ENCODE peak calls at places on chromosome X, in nine cellular contexts. B is HepG2, L is brain microvascular endothelial cell, I is cardiac muscle cell, J is AG04450, G is uterus, M is adrenal gland, U is fibroblast of lung, O is GM23248. T is an unnamed sample.

GRCh38 chrX:3550160-3550765 is 163.2 kb downstream of the PRKX start:
- DNase-seq in B (no peak), L (no peak), I (peak; percentile 32), J (no peak), G (no peak), M (peak; percentile 22), U (peak; percentile 1), O (peak; percentile 63), T (no peak)

GRCh38 chrX:101977091-101977490 is 45.3 kb upstream of the ZMAT1 start:
- DNase-seq in B (no peak), L (no peak), I (no peak), J (no peak), G (no peak), M (no peak), U (no peak), O (peak; percentile 2), T (no peak)

GRCh38 chrX:96987228-96987627 is 103.5 kb downstream of the RPA4 start:
- DNase-seq in B (no peak), L (peak; percentile 7), I (peak; percentile 30), J (no peak), G (no peak), M (no peak), U (peak; percentile 49), O (peak; percentile 26), T (no peak)

GRCh38 chrX:98111684-98112083 is 1228.0 kb downstream of the RPA4 start:
- DNase-seq in B (no peak), L (no peak), I (no peak), J (no peak), G (no peak), M (no peak), U (no peak), O (no peak), T (peak; percentile 1)

GRCh38 chrX:123237271-123237670 is 53.2 kb downstream of the GRIA3 start:
- DNase-seq in B (no peak), L (no peak), I (no peak), J (no peak), G (no peak), M (no peak), U (no peak), O (no peak), T (no peak)

GRCh38 chrX:132165651-132166050 is 37.8 kb upstream of the FRMD7 start:
- DNase-seq in B (no peak), L (no peak), I (no peak), J (no peak), G (no peak), M (no peak), U (peak; percentile 0), O (peak; percentile 2), T (peak; percentile 57)

GRCh38 chrX:124226129-124226528 is 106.3 kb upstream of the TEX13D start:
- DNase-seq in B (no peak), L (no peak), I (no peak), J (no peak), G (no peak), M (no peak), U (no peak), O (peak; percentile 33), T (peak; percentile 20)

GRCh38 chrX:153935326-153935851 is 552 bp upstream of the NAA10 start:
- DNase-seq in B (no peak), L (no peak), I (no peak), J (no peak), G (no peak), M (no peak), U (no peak), O (no peak), T (no peak)

GRCh38 chrX:9293051-9293496 is 171.8 kb upstream of the TBL1X start:
- DNase-seq in B (no peak), L (no peak), I (no peak), J (no peak), G (no peak), M (no peak), U (no peak), O (no peak), T (no peak)

GRCh38 chrX:53795583-53795982 is 109.1 kb upstream of the HUWE1 start:
- DNase-seq in B (no peak), L (peak; percentile 6), I (peak; percentile 34), J (no peak), G (no peak), M (no peak), U (peak; percentile 12), O (peak; percentile 10), T (no peak)

GRCh38 chrX:37813570-37813969 is 33.7 kb downstream of the CYBB start:
- DNase-seq in B (no peak), L (no peak), I (no peak), J (no peak), G (no peak), M (no peak), U (no peak), O (no peak), T (no peak)

GRCh38 chrX:136810493-136810892 is 29.8 kb upstream of the ARHGEF6 start:
- DNase-seq in B (no peak), L (no peak), I (no peak), J (no peak), G (no peak), M (no peak), U (no peak), O (no peak), T (no peak)

GRCh38 chrX:21700289-21700688 is 42.2 kb upstream of the KLHL34 start:
- DNase-seq in B (no peak), L (no peak), I (no peak), J (no peak), G (no peak), M (no peak), U (no peak), O (no peak), T (no peak)

GRCh38 chrX:105821471-105822081 is 763 bp upstream of the NRK start:
- DNase-seq in B (no peak), L (peak; percentile 17), I (peak; percentile 50), J (peak; percentile 4), G (no peak), M (peak; percentile 23), U (peak; percentile 54), O (no peak), T (peak; percentile 63)

GRCh38 chrX:137363559-137363958 is 202.4 kb upstream of the ZIC3 start:
- DNase-seq in B (no peak), L (no peak), I (no peak), J (no peak), G (no peak), M (no peak), U (no peak), O (no peak), T (no peak)

GRCh38 chrX:18041656-18042055 is 179.0 kb downstream of the BEND2 start:
- DNase-seq in B (no peak), L (no peak), I (no peak), J (no peak), G (no peak), M (no peak), U (no peak), O (no peak), T (no peak)
- H3K27me3 ChIP-seq in B (no peaks in the 10 kb centered on the region), L (no peaks in the 10 kb centered on the region), I (no peaks in the 10 kb centered on the region), J (no peaks in the 10 kb centered on the region), G (no peaks in the 10 kb centered on the region), M (no peaks in the 10 kb centered on the region), U (no peaks in the 10 kb centered on the region), O (no peaks in the 10 kb centered on the region), T (no peaks in the 10 kb centered on the region)

DNA sequence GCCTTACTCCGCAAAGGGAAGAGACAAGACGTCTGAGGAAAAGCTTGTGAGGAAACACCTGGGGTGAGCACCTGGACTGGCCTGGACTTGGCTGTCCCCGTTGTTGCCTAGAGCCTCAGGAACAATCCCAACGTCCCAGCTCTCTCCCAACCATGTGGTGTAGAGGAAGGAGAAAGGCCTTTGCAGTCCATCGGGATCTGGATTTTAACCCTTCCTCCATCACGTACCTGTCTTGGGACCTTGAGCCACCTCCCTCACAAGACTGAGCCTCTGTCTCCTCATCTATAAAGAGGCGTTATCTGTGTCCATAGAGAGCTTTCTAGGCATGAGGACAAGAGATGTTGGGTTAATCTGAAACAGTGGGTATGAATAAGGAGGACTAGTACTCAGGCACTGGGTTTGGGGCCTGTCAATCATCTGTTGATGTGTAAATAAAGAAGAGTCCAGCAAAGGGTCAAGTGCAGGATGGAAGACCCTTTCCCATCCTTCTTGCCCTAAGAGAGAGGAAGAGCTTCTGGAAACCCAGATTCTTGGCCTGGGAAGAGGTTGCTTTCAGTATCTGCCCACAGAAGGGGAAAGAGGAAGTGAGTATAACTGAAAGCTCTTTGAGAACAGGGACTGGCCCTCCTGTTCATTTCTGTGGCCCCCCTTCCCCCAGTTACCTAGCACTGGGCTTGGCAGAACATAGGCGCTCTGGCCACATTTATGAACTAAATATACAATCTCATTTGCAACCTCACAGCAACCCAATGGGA is 137.1 kb downstream of the PJA1 start:
- DNase-seq in B (no peak), L (no peak), I (no peak), J (no peak), G (no peak), M (no peak), U (no peak), O (no peak), T (peak; percentile 22)
- H3K27ac ChIP-seq in B (no peak overlapping the region), L (no peak overlapping the region), I (no peak overlapping the region), J (peak overlapping the region; percentile 86), G (no peak overlapping the region), M (no peak overlapping the region), U (no peak overlapping the region), O (no peak overlapping the region), T (peak overlapping the region; percentile 100)

DNA sequence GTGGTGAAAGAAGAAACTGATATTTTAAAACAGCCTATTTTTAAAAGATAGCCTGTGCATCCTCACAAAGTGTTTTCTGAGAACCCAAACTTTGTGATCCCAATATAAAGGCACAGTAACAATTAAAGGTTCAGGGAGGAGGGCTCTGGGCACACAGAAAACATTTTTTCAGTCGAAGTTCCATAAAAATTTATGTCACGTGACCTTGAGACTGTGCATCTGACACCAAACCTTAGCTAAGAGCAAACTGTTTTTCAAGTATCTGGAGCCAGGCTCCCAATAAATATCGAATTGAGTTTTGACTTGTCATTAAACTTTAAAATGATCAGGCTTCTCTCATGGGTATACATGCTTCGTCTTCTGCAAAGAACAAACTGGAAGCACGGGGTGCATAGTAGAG is 177.9 kb downstream of the BEND2 start:
- DNase-seq in B (no peak), L (no peak), I (no peak), J (no peak), G (no peak), M (no peak), U (no peak), O (no peak), T (no peak)
- H3K27me3 ChIP-seq in B (no peaks in the 10 kb centered on the region), L (no peaks in the 10 kb centered on the region), I (no peaks in the 10 kb centered on the region), J (no peaks in the 10 kb centered on the region), G (no peaks in the 10 kb centered on the region), M (no peaks in the 10 kb centered on the region), U (no peaks in the 10 kb centered on the region), O (no peaks in the 10 kb centered on the region), T (no peaks in the 10 kb centered on the region)

GRCh38 chrX:50158616-50159015 is 42.2 kb downstream of the AKAP4 start:
- DNase-seq in B (no peak), L (no peak), I (no peak), J (no peak), G (no peak), M (no peak), U (no peak), O (no peak), T (no peak)

GRCh38 chrX:50152421-50152820 is 48.4 kb downstream of the AKAP4 start:
- DNase-seq in B (no peak), L (no peak), I (no peak), J (no peak), G (no peak), M (no peak), U (no peak), O (no peak), T (no peak)

GRCh38 chrX:50154429-50154828 is 46.4 kb downstream of the AKAP4 start:
- DNase-seq in B (peak; percentile 85), L (no peak), I (no peak), J (no peak), G (no peak), M (no peak), U (no peak), O (no peak), T (no peak)

GRCh38 chrX:50161143-50161542 is 39.7 kb downstream of the AKAP4 start:
- DNase-seq in B (no peak), L (no peak), I (peak; percentile 4), J (no peak), G (no peak), M (no peak), U (no peak), O (peak; percentile 28), T (no peak)

GRCh38 chrX:50157545-50158125 is 43.2 kb downstream of the AKAP4 start:
- DNase-seq in B (no peak), L (peak; percentile 9), I (peak; percentile 26), J (no peak), G (peak; percentile 30), M (no peak), U (peak; percentile 20), O (peak; percentile 25), T (no peak)
- H3K27ac ChIP-seq in B (no peak overlapping the region), L (no peak overlapping the region), I (no peak overlapping the region), J (no peak overlapping the region), G (no peak overlapping the region), M (no peak overlapping the region), U (no peak overlapping the region), O (no peak overlapping the region), T (no peak overlapping the region)

T was measured in foreskin keratinocyte.